ENCODE peak calls at places on chromosomes 4 and X, in nine cellular contexts. F is tibial nerve, G is cardiac muscle cell, O is lower lobe of right lung, I is BJ, N is A673, U is HFF-Myc, K is fibroblast of pulmonary artery, E is foreskin fibroblast. J is an unnamed sample.
A peak's percentile ranks its signal among the peaks of the same experiment; 100 is the strongest.

GRCh38 chrX:8971116-8971515 is 62.8 kb downstream of the FAM9B start:
- DNase-seq in F (no peak), G (peak; percentile 71), O (no peak), I (no peak), N (peak; percentile 60), U (peak; percentile 40), K (peak; percentile 75), E (peak; percentile 22), J (peak; percentile 2)

GRCh38 chr4:122481766-122482405 is 25.4 kb upstream of the IL2 start:
- DNase-seq in F (no peak), G (no peak), O (no peak), I (peak; percentile 76), N (no peak), U (no peak), K (no peak), E (peak; percentile 11), J (no peak)

GRCh38 chr4:39514888-39515401 is 12.3 kb downstream of the UGDH start:
- DNase-seq in F (no peak), G (no peak), O (peak; percentile 65), I (no peak), N (no peak), U (no peak), K (peak; percentile 23), E (no peak), J (no peak)

GRCh38 chr4:112515278-112516075 is 503 bp downstream of the NEUROG2 start:
- DNase-seq in F (no peak), G (peak; percentile 40), O (no peak), I (no peak), N (peak; percentile 57), U (no peak), K (peak; percentile 33), E (no peak), J (no peak)

GRCh38 chrX:143363419-143363818 is 153.9 kb downstream of the SPANXN3 start:
- DNase-seq in F (no peak), G (no peak), O (no peak), I (no peak), N (no peak), U (no peak), K (no peak), E (no peak), J (no peak)

GRCh38 chrX:84453351-84454246 is 48.7 kb downstream of the HDX start:
- DNase-seq in F (no peak), G (no peak), O (no peak), I (no peak), N (no peak), U (peak; percentile 11), K (no peak), E (no peak), J (no peak)

GRCh38 chr4:19224820-19225219 is 1026.9 kb upstream of the SLIT2 start:
- DNase-seq in F (no peak), G (peak; percentile 54), O (no peak), I (no peak), N (peak; percentile 62), U (peak; percentile 31), K (peak; percentile 61), E (no peak), J (no peak)

GRCh38 chrX:119981286-119982070 is 37.9 kb upstream of the NKAP start:
- DNase-seq in F (no peak), G (peak; percentile 43), O (no peak), I (no peak), N (peak; percentile 57), U (peak; percentile 4), K (peak; percentile 40), E (no peak), J (no peak)

GRCh38 chr4:39446842-39447573 is 11.7 kb downstream of the RPL9 start:
- DNase-seq in F (no peak), G (peak; percentile 82), O (peak; percentile 81), I (no peak), N (no peak), U (no peak), K (peak; percentile 74), E (peak; percentile 47), J (no peak)

GRCh38 chrX:3518870-3519269 is 172.4 kb upstream of the MXRA5 start:
- DNase-seq in F (no peak), G (peak; percentile 91), O (no peak), I (peak; percentile 80), N (no peak), U (no peak), K (peak; percentile 79), E (peak; percentile 70), J (no peak)

GRCh38 chr4:8041868-8042267 is 102.2 kb upstream of the AFAP1 start:
- DNase-seq in F (no peak), G (no peak), O (no peak), I (no peak), N (no peak), U (no peak), K (no peak), E (no peak), J (no peak)

GRCh38 chrX:19824603-19825002 is 62.8 kb downstream of the SH3KBP1 start:
- DNase-seq in F (no peak), G (no peak), O (no peak), I (no peak), N (no peak), U (no peak), K (no peak), E (peak; percentile 53), J (no peak)

GRCh38 chr4:83171640-83172039 is 57.1 kb upstream of the PLAC8 start:
- DNase-seq in F (no peak), G (peak; percentile 63), O (no peak), I (no peak), N (no peak), U (no peak), K (peak; percentile 77), E (peak; percentile 5), J (no peak)

GRCh38 chr4:98682719-98683118 is 24.3 kb upstream of the TSPAN5 start:
- DNase-seq in F (no peak), G (peak; percentile 52), O (no peak), I (no peak), N (no peak), U (no peak), K (peak; percentile 50), E (peak; percentile 72), J (no peak)

GRCh38 chrX:150363561-150364346 is 637 bp downstream of the MAMLD1 start:
- DNase-seq in F (no peak), G (peak; percentile 45), O (peak; percentile 47), I (no peak), N (peak; percentile 64), U (no peak), K (peak; percentile 45), E (peak; percentile 40), J (no peak)

GRCh38 chr4:51845736-51846135 is 2.8 kb downstream of the DCUN1D4 start:
- DNase-seq in F (no peak), G (peak; percentile 18), O (no peak), I (no peak), N (no peak), U (no peak), K (peak; percentile 24), E (no peak), J (no peak)

GRCh38 chr4:29278580-29278979 is 1441.6 kb upstream of the PCDH7 start:
- DNase-seq in F (no peak), G (peak; percentile 26), O (no peak), I (no peak), N (peak; percentile 84), U (peak; percentile 1), K (peak; percentile 72), E (peak; percentile 12), J (no peak)

DNA sequence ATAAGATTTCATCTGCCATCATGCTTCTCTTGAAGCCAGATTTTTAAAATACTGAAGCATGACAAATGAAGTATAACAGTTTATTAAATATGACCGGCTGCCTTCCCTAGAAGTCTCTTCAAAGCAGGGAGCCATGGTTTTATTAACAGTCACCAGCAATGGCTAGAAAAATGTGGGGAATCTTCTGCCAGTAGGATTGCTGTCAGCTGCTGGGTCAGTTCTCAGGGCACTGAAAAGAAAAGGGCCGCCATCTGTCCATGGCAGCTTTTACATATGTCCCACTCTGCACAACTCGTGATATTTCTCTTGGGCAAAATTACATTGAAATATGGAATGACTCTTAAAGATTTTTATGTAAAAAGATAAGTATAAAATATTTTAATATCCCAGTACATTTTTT is 2.8 kb downstream of the CCNG2 start:
- DNase-seq in F (no peak), G (no peak), O (no peak), I (no peak), N (no peak), U (no peak), K (no peak), E (no peak), J (no peak)
- H3K4me3 ChIP-seq in F (no peak overlapping the region), G (no peak overlapping the region), O (no peak overlapping the region), I (no peak overlapping the region), N (no peak overlapping the region), U (no peak overlapping the region), K (no peak overlapping the region), E (peak overlapping the region; percentile 93), J (no peak overlapping the region)

DNA sequence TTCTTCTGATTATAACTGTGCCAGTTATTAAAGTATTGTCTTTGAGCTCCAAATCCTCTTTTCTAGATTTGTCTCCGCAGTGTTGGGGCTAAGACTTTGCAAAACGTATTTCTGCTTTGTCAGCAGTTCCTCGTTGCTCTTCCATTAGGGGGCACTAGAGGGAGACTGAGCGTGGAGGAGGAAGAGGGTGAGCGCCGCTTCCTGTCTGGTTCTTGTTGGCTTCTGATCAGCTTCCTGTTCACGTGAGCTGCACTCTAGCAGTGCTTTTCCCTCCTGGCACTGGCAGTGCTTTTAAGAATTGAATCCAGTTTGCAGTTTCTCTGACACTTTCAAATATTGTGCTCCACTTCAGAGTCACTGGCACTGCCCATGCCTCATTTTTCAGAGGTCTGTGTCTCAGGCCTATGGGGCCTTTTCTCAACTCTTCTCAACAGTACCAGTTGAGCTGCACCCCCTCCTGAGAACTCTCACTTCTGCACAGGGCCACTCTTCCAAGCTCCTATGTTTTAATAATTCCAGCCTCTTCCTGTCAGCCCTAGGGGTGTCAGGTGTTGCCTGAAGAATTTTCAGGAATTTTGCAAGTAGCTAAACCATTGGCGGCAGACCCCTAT is 54.4 kb upstream of the LCORL start:
- DNase-seq in F (peak; percentile 9), G (no peak), O (no peak), I (no peak), N (peak; percentile 53), U (no peak), K (peak; percentile 0), E (no peak), J (no peak)
- TF ChIP-seq CTCF in F (no peak), G (no peak), O (peak; percentile 41), I (no peak), N (peak; percentile 49), U (peak; percentile 47), K (peak; percentile 11), E (no peak), J (peak; percentile 49)

DNA sequence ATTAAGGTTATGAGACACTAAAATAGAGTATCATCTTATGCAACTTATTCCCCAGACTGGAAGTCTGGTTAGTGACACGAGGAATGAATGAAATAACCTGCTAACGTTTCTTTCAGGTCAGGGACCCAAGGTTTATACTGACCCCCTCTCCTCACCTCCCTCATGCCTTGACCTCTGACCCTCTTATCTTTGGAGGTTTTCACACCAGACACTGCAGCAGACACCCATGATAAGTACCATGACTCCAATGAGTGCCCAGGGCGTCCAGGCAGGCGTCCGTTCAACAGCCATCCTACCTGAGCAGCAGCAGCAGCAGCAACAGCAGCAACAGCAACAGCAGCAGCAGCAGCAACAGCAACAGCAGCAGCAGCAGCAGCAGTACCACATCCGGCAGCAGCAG is 4.2 kb upstream of the NLGN3 start:
- DNase-seq in F (no peak), G (no peak), O (no peak), I (no peak), N (no peak), U (no peak), K (no peak), E (no peak), J (no peak)
- H3K4me3 ChIP-seq in F (no peak overlapping the region), G (no peak overlapping the region), O (no peak overlapping the region), I (no peak overlapping the region), N (no peak overlapping the region), U (no peak overlapping the region), K (no peak overlapping the region), E (no peak overlapping the region), J (no peak overlapping the region)

GRCh38 chr4:147407261-147408045 is 73.4 kb upstream of the EDNRA start:
- DNase-seq in F (no peak), G (peak; percentile 29), O (no peak), I (no peak), N (no peak), U (no peak), K (no peak), E (no peak), J (no peak)
- TF ChIP-seq CTCF in F (no peak), G (peak; percentile 42), O (no peak), I (peak; percentile 40), N (peak; percentile 57), U (peak; percentile 68), K (peak; percentile 28), E (peak; percentile 30), J (peak; percentile 65)

J was measured in GM12864.